ENCODE peak calls at places on chromosomes 12 and 14, in five cellular contexts. U is GM12864, D is choroid plexus epithelial cell, C is A673, K is OCI-LY7. M is an unnamed sample.

GRCh38 chr14:82075566-82075965 is 541.9 kb upstream of the SEL1L start:
- DNase-seq in U (no peak), D (peak), C (peak), K (peak), M (no peak)

GRCh38 chr12:119594772-119595445 is 1.3 kb downstream of the TMEM233 start:
- DNase-seq in U (no peak), D (no peak), C (peak), K (no peak), M (no peak)

GRCh38 chr12:77319141-77319540 is 253.8 kb upstream of the E2F7 start:
- DNase-seq in U (no peak), D (no peak), C (no peak), K (no peak), M (no peak)

GRCh38 chr12:65269603-65270002 is 8.9 kb upstream of the MSRB3 start:
- DNase-seq in U (no peak), D (peak), C (no peak), K (no peak), M (no peak)

GRCh38 chr14:71231521-71232393 is 324.5 kb downstream of the PCNX1 start:
- DNase-seq in U (peak), D (no peak), C (peak), K (peak), M (no peak)

GRCh38 chr12:62629413-62629812 is 162.8 kb downstream of the MON2 start:
- DNase-seq in U (no peak), D (no peak), C (no peak), K (no peak), M (no peak)

GRCh38 chr14:101350021-101350420 is 211.3 kb upstream of the DIO3 start:
- DNase-seq in U (no peak), D (no peak), C (no peak), K (no peak), M (no peak)

GRCh38 chr14:99784508-99784907 is 8.7 kb upstream of the EML1 start:
- DNase-seq in U (no peak), D (no peak), C (no peak), K (no peak), M (no peak)

GRCh38 chr12:71945883-71946282 is 7.2 kb downstream of the TPH2 start:
- DNase-seq in U (no peak), D (no peak), C (no peak), K (no peak), M (no peak)

GRCh38 chr12:45644521-45644920 is 85.0 kb upstream of the ARID2 start:
- DNase-seq in U (no peak), D (peak), C (peak), K (peak), M (no peak)

GRCh38 chr12:48925218-48925871 is at the start of gene FKBP11:
- DNase-seq in U (peak), D (peak), C (peak), K (peak), M (peak)

DNA sequence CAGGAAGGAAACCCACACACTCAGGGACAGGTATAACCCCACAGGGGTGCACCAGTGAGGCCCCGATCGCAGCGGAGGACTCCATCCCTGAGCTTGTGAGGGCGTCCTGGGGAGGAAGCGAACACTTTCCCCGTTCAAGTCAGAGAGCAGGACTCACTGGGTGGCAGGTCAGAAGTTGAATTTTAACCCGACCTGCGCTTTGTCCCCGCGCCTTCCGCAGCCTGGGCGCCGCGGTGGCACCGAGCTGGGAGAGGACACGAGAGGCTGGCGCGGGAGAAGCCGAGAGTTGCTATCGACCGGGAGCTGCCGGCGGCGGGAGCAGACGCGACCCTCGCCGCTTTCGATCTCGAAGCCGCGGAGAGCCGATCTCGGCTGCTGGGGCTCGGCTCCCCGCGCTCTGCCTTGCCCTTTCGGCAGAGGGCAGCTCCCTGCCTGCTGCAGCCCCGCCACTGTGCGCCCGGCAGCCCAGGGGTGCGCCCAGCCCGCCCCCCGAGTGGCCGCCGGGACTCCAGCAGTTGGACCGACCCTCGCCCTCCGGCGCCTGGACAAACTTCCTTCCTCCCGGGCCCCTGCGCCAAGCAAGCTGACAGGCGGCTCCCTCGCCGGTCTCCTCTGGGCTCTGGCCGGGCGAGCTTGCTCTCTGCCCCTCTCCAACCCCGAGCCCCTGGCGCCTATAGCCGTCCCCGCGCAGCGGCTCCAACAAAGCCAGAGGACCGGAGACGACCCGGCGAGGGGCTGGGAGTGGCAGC is 918 bp downstream of the LIN7A start:
- DNase-seq in U (peak), D (peak), C (peak), K (no peak), M (peak)
- TF ChIP-seq CTCF in U (no peak), D (no peak), C (no peak), K (no peak), M (peak)

DNA sequence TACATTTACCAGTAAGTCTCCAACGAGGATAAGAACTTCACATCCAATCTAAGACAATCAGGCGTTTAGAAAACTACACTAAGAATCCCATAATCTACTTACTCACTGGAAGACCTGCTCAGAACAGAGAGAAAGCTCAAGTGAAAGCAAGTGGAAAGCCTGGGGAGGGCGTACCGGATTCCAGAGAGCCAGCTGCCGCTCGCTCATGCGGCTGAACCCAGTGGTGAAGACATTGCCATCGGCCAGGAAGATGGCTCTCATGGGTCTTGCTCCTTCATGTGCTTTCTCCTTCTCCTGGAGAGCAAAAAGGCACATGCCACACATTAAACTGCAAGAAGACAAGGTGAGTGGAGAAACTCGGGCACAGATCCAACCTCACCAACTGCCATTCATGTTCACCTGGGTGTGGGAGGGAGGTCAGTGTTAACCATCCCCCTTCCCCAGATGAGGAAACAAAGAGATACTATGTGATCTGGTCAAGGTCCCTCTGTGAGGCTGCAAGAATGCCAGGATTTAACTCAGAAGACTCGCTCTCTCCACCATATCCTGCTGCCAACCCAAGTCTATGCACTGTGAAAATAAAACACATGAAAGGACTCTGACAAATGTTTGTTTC is 23.5 kb upstream of the SELPLG start:
- DNase-seq in U (no peak), D (no peak), C (no peak), K (no peak), M (no peak)
- TF ChIP-seq CTCF in U (no peak), D (no peak), C (no peak), K (no peak), M (no peak)

GRCh38 chr14:28375295-28375694 is 391.3 kb upstream of the FOXG1 start:
- DNase-seq in U (no peak), D (peak), C (peak), K (no peak), M (peak)
- TF ChIP-seq CTCF in U (no peak), D (peak), C (peak), K (no peak), M (peak)

DNA sequence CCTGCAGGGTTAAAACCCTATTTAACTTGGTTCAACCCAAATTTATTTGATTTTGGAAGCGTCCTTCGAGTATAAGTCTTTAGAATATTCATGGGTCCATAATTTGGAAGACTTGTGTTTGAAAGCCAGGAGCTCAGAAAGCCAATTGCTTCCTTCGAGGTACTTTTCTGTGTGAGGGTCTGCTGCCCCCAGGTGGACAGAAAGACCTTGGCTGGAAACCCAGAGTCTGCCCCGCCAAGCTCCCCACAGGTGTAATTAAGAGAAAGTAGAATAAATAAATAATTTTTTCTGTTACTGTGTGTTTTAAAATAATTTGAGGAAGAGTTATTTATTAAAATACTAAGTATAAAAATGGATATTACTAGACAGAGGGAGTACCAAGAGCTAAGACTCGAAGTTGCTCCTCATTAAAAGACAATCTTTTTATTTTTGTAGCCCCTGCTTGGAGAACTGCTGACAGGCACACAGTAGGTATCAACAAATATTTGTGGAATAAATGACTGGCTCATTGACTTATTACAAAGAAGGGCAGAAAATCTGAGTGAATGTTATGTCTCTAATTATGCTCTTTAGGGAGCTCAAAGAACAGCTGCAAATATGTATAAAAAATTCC is 105.8 kb downstream of the PAH start:
- DNase-seq in U (peak), D (peak), C (peak), K (peak), M (no peak)
- TF ChIP-seq CTCF in U (peak), D (peak), C (peak), K (peak), M (peak)

GRCh38 chr12:109256011-109256410 is 53.1 kb downstream of the FOXN4 start:
- DNase-seq in U (no peak), D (no peak), C (no peak), K (no peak), M (no peak)

GRCh38 chr12:109252799-109253198 is 56.3 kb downstream of the FOXN4 start:
- DNase-seq in U (no peak), D (no peak), C (no peak), K (no peak), M (no peak)

GRCh38 chr12:109258201-109258600 is 50.9 kb downstream of the FOXN4 start:
- DNase-seq in U (no peak), D (no peak), C (no peak), K (no peak), M (no peak)

GRCh38 chr12:109253913-109254544 is 55.1 kb downstream of the FOXN4 start:
- DNase-seq in U (no peak), D (no peak), C (no peak), K (no peak), M (no peak)

GRCh38 chr12:109255377-109255776 is 53.7 kb downstream of the FOXN4 start:
- DNase-seq in U (no peak), D (peak), C (peak), K (peak), M (peak)
- TF ChIP-seq CTCF in U (no peak), D (peak), C (peak), K (peak), M (peak)

DNA sequence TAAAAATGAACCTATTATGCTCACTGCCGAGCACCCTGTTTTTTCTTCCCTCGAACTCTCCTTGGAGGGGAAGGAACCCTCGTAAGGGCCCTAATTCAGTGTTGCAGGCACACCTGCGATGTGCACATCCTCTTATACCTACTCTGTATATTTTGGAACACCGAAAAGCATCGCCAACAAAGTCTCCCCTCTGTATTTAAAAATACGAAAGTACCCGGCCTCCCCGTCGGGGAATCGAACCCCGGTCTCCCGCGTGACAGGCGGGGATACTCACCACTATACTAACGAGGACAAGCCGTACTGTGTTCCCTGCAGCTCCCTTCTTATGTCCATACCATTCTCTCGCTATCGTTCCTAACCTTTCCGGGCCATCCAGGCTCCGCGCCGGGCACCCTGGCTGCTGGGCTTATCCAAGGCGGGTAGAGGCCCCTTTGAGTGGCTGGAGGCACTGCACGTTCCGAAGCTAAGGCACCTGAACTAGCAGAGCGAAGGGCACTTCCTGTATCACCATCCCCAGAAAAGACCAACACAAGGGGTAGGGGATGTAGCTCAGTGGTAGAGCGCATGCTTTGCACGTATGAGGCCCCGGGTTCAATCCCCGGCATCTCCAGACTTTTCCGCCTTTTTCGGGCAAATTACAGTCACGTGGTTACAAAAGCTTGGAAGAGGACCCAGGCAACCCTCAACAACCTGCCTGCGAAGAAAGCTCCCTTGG is 25.1 kb upstream of the UBC start:
- DNase-seq in U (peak), D (peak), C (peak), K (peak), M (peak)
- TF ChIP-seq CTCF in U (no peak), D (no peak), C (no peak), K (peak), M (no peak)